ENCODE peak calls at places on chromosomes 13 and 19, in seven cellular contexts. One of them, this sample, is unnamed.

GRCh38 chr13:97429681-97430081 is 4.3 kb upstream of the RAP2A start:
- DNase-seq in K562: no peak
- DNase-seq in IMR-90: peak
- DNase-seq in Kasumi-1: no peak
- DNase-seq in CD4-positive, alpha-beta T cell: no peak
- DNase-seq in head of caudate nucleus: no peak
- DNase-seq in GM12878: no peak
- DNase-seq in this sample: no peak

GRCh38 chr13:101942535-101943157 is 459.2 kb downstream of the FGF14 start:
- DNase-seq in CD4-positive, alpha-beta T cell: no peak
- DNase-seq in K562: no peak
- DNase-seq in IMR-90: no peak
- DNase-seq in GM12878: no peak
- DNase-seq in Kasumi-1: no peak
- DNase-seq in head of caudate nucleus: no peak
- DNase-seq in this sample: no peak

GRCh38 chr19:7850429-7850819 is 20.4 kb downstream of the EVI5L start:
- DNase-seq in head of caudate nucleus: no peak
- DNase-seq in K562: no peak
- DNase-seq in CD4-positive, alpha-beta T cell: no peak
- DNase-seq in IMR-90: peak
- DNase-seq in GM12878: no peak
- DNase-seq in Kasumi-1: no peak
- DNase-seq in this sample: no peak

GRCh38 chr19:47512183-47512947 is 2.5 kb downstream of the NAPA start:
- DNase-seq in head of caudate nucleus: no peak
- DNase-seq in Kasumi-1: no peak
- DNase-seq in K562: peak
- DNase-seq in GM12878: no peak
- DNase-seq in IMR-90: peak
- DNase-seq in CD4-positive, alpha-beta T cell: no peak
- DNase-seq in this sample: no peak

GRCh38 chr19:6752257-6753177 is 13.0 kb downstream of the TRIP10 start:
- DNase-seq in IMR-90: no peak
- DNase-seq in CD4-positive, alpha-beta T cell: no peak
- DNase-seq in head of caudate nucleus: no peak
- DNase-seq in GM12878: no peak
- DNase-seq in Kasumi-1: no peak
- DNase-seq in K562: no peak
- DNase-seq in this sample: no peak

GRCh38 chr19:5624154-5624663 is 1.3 kb downstream of the SAFB start:
- DNase-seq in K562: peak
- DNase-seq in CD4-positive, alpha-beta T cell: no peak
- DNase-seq in head of caudate nucleus: peak
- DNase-seq in Kasumi-1: peak
- DNase-seq in GM12878: no peak
- DNase-seq in IMR-90: peak
- DNase-seq in this sample: peak

GRCh38 chr13:93689333-93689732 is 462.7 kb downstream of the GPC6 start:
- DNase-seq in K562: no peak
- DNase-seq in GM12878: no peak
- DNase-seq in IMR-90: peak
- DNase-seq in Kasumi-1: no peak
- DNase-seq in CD4-positive, alpha-beta T cell: no peak
- DNase-seq in head of caudate nucleus: no peak
- DNase-seq in this sample: no peak

GRCh38 chr13:114032121-114032799 is 58.4 kb upstream of the C13orf46 start:
- DNase-seq in K562: no peak
- DNase-seq in CD4-positive, alpha-beta T cell: no peak
- DNase-seq in IMR-90: peak
- DNase-seq in GM12878: no peak
- DNase-seq in Kasumi-1: no peak
- DNase-seq in head of caudate nucleus: no peak
- DNase-seq in this sample: peak

GRCh38 chr13:44313674-44314073 is 60.0 kb upstream of the SERP2 start:
- DNase-seq in Kasumi-1: no peak
- DNase-seq in head of caudate nucleus: no peak
- DNase-seq in CD4-positive, alpha-beta T cell: no peak
- DNase-seq in GM12878: no peak
- DNase-seq in IMR-90: peak
- DNase-seq in K562: peak
- DNase-seq in this sample: peak

GRCh38 chr19:4877753-4878490 is 10.5 kb upstream of the PLIN3 start:
- DNase-seq in IMR-90: no peak
- DNase-seq in head of caudate nucleus: peak
- DNase-seq in GM12878: no peak
- DNase-seq in K562: no peak
- DNase-seq in Kasumi-1: no peak
- DNase-seq in CD4-positive, alpha-beta T cell: no peak
- DNase-seq in this sample: no peak

GRCh38 chr13:30045916-30046704 is 195.7 kb upstream of the UBL3 start:
- DNase-seq in IMR-90: peak
- DNase-seq in GM12878: no peak
- DNase-seq in CD4-positive, alpha-beta T cell: no peak
- DNase-seq in head of caudate nucleus: no peak
- DNase-seq in K562: no peak
- DNase-seq in Kasumi-1: no peak
- DNase-seq in this sample: no peak

GRCh38 chr19:41844601-41845000 is at the start of gene LYPD4:
- DNase-seq in K562: no peak
- DNase-seq in GM12878: no peak
- DNase-seq in Kasumi-1: no peak
- DNase-seq in IMR-90: no peak
- DNase-seq in head of caudate nucleus: no peak
- DNase-seq in CD4-positive, alpha-beta T cell: no peak
- DNase-seq in this sample: no peak

GRCh38 chr19:5090780-5091575 is 122.1 kb downstream of the KDM4B start:
- DNase-seq in Kasumi-1: no peak
- DNase-seq in IMR-90: peak
- DNase-seq in GM12878: no peak
- DNase-seq in CD4-positive, alpha-beta T cell: no peak
- DNase-seq in head of caudate nucleus: no peak
- DNase-seq in K562: peak
- DNase-seq in this sample: no peak

GRCh38 chr19:37817180-37817911 is 38.0 kb upstream of the ZNF573 start:
- DNase-seq in CD4-positive, alpha-beta T cell: peak
- DNase-seq in K562: peak
- DNase-seq in IMR-90: peak
- DNase-seq in head of caudate nucleus: peak
- DNase-seq in Kasumi-1: no peak
- DNase-seq in GM12878: no peak
- DNase-seq in this sample: peak

GRCh38 chr19:1566392-1567115 is 1.6 kb downstream of the MEX3D start:
- DNase-seq in GM12878: no peak
- DNase-seq in CD4-positive, alpha-beta T cell: no peak
- DNase-seq in head of caudate nucleus: peak
- DNase-seq in IMR-90: peak
- DNase-seq in Kasumi-1: no peak
- DNase-seq in K562: no peak
- DNase-seq in this sample: peak

GRCh38 chr19:32890326-32890725 is 20.8 kb upstream of the SLC7A9 start:
- DNase-seq in CD4-positive, alpha-beta T cell: no peak
- DNase-seq in IMR-90: no peak
- DNase-seq in head of caudate nucleus: no peak
- DNase-seq in GM12878: no peak
- DNase-seq in K562: no peak
- DNase-seq in Kasumi-1: no peak
- DNase-seq in this sample: no peak

GRCh38 chr19:8593931-8594330 is 16.6 kb downstream of the ADAMTS10 start:
- DNase-seq in CD4-positive, alpha-beta T cell: no peak
- DNase-seq in head of caudate nucleus: no peak
- DNase-seq in GM12878: no peak
- DNase-seq in IMR-90: no peak
- DNase-seq in Kasumi-1: no peak
- DNase-seq in K562: no peak
- DNase-seq in this sample: no peak

GRCh38 chr19:38735257-38735686 is 9.0 kb downstream of the CAPN12 start:
- DNase-seq in head of caudate nucleus: no peak
- DNase-seq in IMR-90: no peak
- DNase-seq in CD4-positive, alpha-beta T cell: peak
- DNase-seq in GM12878: no peak
- DNase-seq in Kasumi-1: no peak
- DNase-seq in K562: peak
- DNase-seq in this sample: no peak

This sample was measured in dermis blood vessel endothelial cell.